ENCODE peak calls at places on chromosomes 16 and 17, in ten cellular contexts. B, A, L, U, H, Z, V, D, Q and F are unnamed samples.

GRCh38 chr16:81745704-81746558 is 33.2 kb upstream of the PLCG2 start:
- DNase-seq in B (peak), A (peak), L (peak), U (no peak), H (peak), Z (peak), V (peak), D (peak), Q (peak), F (peak)

GRCh38 chr17:81403671-81404534 is 8.6 kb downstream of the BAHCC1 start:
- DNase-seq in B (no peak), A (no peak), L (no peak), U (no peak), H (no peak), Z (no peak), V (no peak), D (no peak), Q (no peak), F (no peak)

GRCh38 chr17:47287639-47288038 is 34.0 kb downstream of the ITGB3 start:
- DNase-seq in B (no peak), A (no peak), L (no peak), U (no peak), H (no peak), Z (no peak), V (no peak), D (peak), Q (no peak), F (peak)

GRCh38 chr17:36610472-36610871 is 9.1 kb downstream of the MRM1 start:
- DNase-seq in B (no peak), A (no peak), L (no peak), U (no peak), H (peak), Z (no peak), V (no peak), D (no peak), Q (no peak), F (no peak)

GRCh38 chr17:65538679-65539529 is 22.5 kb downstream of the AXIN2 start:
- DNase-seq in B (no peak), A (no peak), L (no peak), U (no peak), H (no peak), Z (no peak), V (peak), D (no peak), Q (peak), F (no peak)

GRCh38 chr16:75351183-75351582 is 82.1 kb downstream of the CFDP1 start:
- DNase-seq in B (no peak), A (no peak), L (no peak), U (no peak), H (peak), Z (no peak), V (no peak), D (no peak), Q (no peak), F (no peak)

GRCh38 chr17:15265131-15265530 is at the start of gene PMP22:
- DNase-seq in B (no peak), A (peak), L (no peak), U (no peak), H (no peak), Z (peak), V (peak), D (no peak), Q (no peak), F (no peak)

GRCh38 chr17:50057521-50057991 is 1.6 kb downstream of the ITGA3 start:
- DNase-seq in B (no peak), A (no peak), L (no peak), U (no peak), H (no peak), Z (no peak), V (no peak), D (no peak), Q (no peak), F (no peak)

GRCh38 chr17:17021194-17021863 is 20.9 kb upstream of the MPRIP start:
- DNase-seq in B (peak), A (no peak), L (peak), U (no peak), H (no peak), Z (no peak), V (peak), D (no peak), Q (peak), F (no peak)

GRCh38 chr17:29181226-29181625 is 1.0 kb upstream of the MYO18A start:
- DNase-seq in B (no peak), A (no peak), L (no peak), U (no peak), H (no peak), Z (no peak), V (no peak), D (no peak), Q (no peak), F (no peak)

GRCh38 chr17:76326306-76326705 is 18.2 kb upstream of the QRICH2 start:
- DNase-seq in B (no peak), A (no peak), L (no peak), U (no peak), H (no peak), Z (no peak), V (no peak), D (no peak), Q (no peak), F (no peak)

GRCh38 chr16:53866520-53866919 is 162.6 kb downstream of the FTO start:
- DNase-seq in B (no peak), A (no peak), L (no peak), U (no peak), H (no peak), Z (no peak), V (no peak), D (no peak), Q (no peak), F (no peak)

GRCh38 chr16:74743668-74744299 is 30.8 kb downstream of the FA2H start:
- DNase-seq in B (no peak), A (peak), L (peak), U (no peak), H (peak), Z (no peak), V (no peak), D (no peak), Q (peak), F (no peak)

GRCh38 chr16:53131363-53132071 is 76.7 kb downstream of the CHD9 start:
- DNase-seq in B (peak), A (peak), L (peak), U (no peak), H (peak), Z (peak), V (peak), D (no peak), Q (peak), F (peak)

GRCh38 chr17:37710344-37710886 is 34.4 kb downstream of the HNF1B start:
- DNase-seq in B (no peak), A (no peak), L (peak), U (no peak), H (peak), Z (no peak), V (peak), D (no peak), Q (peak), F (peak)

GRCh38 chr17:29116652-29117439 is 63.4 kb downstream of the MYO18A start:
- DNase-seq in B (peak), A (peak), L (peak), U (no peak), H (peak), Z (peak), V (peak), D (peak), Q (peak), F (peak)

GRCh38 chr16:57740423-57741071 is 5.0 kb downstream of the KATNB1 start:
- DNase-seq in B (no peak), A (no peak), L (no peak), U (no peak), H (no peak), Z (no peak), V (no peak), D (no peak), Q (peak), F (no peak)

GRCh38 chr17:13393841-13394710 is 207.7 kb downstream of the HS3ST3A1 start:
- DNase-seq in B (no peak), A (no peak), L (no peak), U (no peak), H (peak), Z (no peak), V (no peak), D (no peak), Q (no peak), F (no peak)

GRCh38 chr17:3602499-3602898 is 6.7 kb downstream of the TRPV1 start:
- DNase-seq in B (no peak), A (no peak), L (no peak), U (no peak), H (peak), Z (no peak), V (peak), D (peak), Q (peak), F (peak)

GRCh38 chr16:78154729-78155461 is 55.4 kb downstream of the WWOX start:
- DNase-seq in B (no peak), A (no peak), L (no peak), U (no peak), H (no peak), Z (no peak), V (no peak), D (no peak), Q (no peak), F (no peak)

GRCh38 chr17:80882323-80882722 is 109.3 kb upstream of the CHMP6 start:
- DNase-seq in B (peak), A (no peak), L (no peak), U (no peak), H (no peak), Z (peak), V (no peak), D (no peak), Q (no peak), F (no peak)

GRCh38 chr17:7883781-7884386 is 4.7 kb upstream of the CHD3 start:
- DNase-seq in B (no peak), A (no peak), L (no peak), U (no peak), H (peak), Z (no peak), V (no peak), D (no peak), Q (no peak), F (peak)

GRCh38 chr16:64589836-64590235 is 532.0 kb downstream of the CDH11 start:
- DNase-seq in B (no peak), A (no peak), L (no peak), U (no peak), H (peak), Z (no peak), V (no peak), D (no peak), Q (no peak), F (no peak)

GRCh38 chr16:56637814-56638750 is at the start of gene MT1A:
- DNase-seq in B (peak), A (peak), L (peak), U (no peak), H (peak), Z (peak), V (peak), D (no peak), Q (peak), F (no peak)

GRCh38 chr16:22235839-22236745 is 30.0 kb downstream of the EEF2K start:
- DNase-seq in B (no peak), A (peak), L (no peak), U (no peak), H (no peak), Z (no peak), V (no peak), D (no peak), Q (no peak), F (no peak)

GRCh38 chr17:78717431-78717980 is 64.6 kb downstream of the CYTH1 start:
- DNase-seq in B (no peak), A (no peak), L (no peak), U (no peak), H (peak), Z (peak), V (no peak), D (no peak), Q (peak), F (peak)

GRCh38 chr17:49494937-49495841 is at the start of gene NGFR:
- DNase-seq in B (peak), A (no peak), L (no peak), U (no peak), H (peak), Z (no peak), V (no peak), D (peak), Q (peak), F (peak)

GRCh38 chr16:85123891-85124635 is 11.8 kb upstream of the CIBAR2 start:
- DNase-seq in B (peak), A (peak), L (peak), U (no peak), H (peak), Z (peak), V (peak), D (no peak), Q (peak), F (no peak)

GRCh38 chr16:87369796-87370719 is 13.5 kb downstream of the FBXO31 start:
- DNase-seq in B (peak), A (no peak), L (no peak), U (no peak), H (no peak), Z (no peak), V (no peak), D (no peak), Q (peak), F (no peak)

GRCh38 chr16:75074920-75075687 is 41.5 kb downstream of the LDHD start:
- DNase-seq in B (peak), A (peak), L (peak), U (no peak), H (no peak), Z (no peak), V (no peak), D (peak), Q (no peak), F (peak)

GRCh38 chr17:1713878-1714487 is 3.8 kb upstream of the TLCD2 start:
- DNase-seq in B (no peak), A (no peak), L (no peak), U (no peak), H (peak), Z (no peak), V (peak), D (no peak), Q (peak), F (no peak)

GRCh38 chr17:16286947-16287562 is 66.2 kb downstream of the CENPV start:
- DNase-seq in B (peak), A (no peak), L (no peak), U (no peak), H (no peak), Z (peak), V (no peak), D (no peak), Q (peak), F (peak)

GRCh38 chr16:70474320-70475053 is 20.1 kb downstream of the FCSK start:
- DNase-seq in B (peak), A (no peak), L (no peak), U (no peak), H (no peak), Z (no peak), V (no peak), D (no peak), Q (peak), F (no peak)

DNA sequence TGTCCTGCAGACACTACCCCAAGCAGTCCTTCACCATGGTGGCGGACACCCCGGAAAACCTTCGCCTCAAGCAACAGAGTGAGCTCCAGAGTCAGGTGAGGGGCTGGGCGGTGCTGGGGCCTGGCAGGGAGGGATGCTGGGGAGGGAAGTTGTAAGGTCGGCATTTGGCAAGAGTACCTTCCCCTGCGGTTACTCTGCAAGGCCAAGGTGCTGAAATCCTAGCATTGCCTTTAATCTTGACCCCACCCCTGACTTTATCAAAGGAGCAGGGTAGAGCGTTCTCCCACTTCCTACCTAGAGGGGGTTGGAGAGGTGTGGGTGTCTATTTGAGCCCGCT is 20.5 kb downstream of the LASP1 start:
- DNase-seq in B (no peak), A (no peak), L (no peak), U (no peak), H (no peak), Z (no peak), V (no peak), D (peak), Q (no peak), F (no peak)
- H3K4me3 ChIP-seq in B (no peak), A (no peak), L (no peak), U (no peak), H (no peak), Z (no peak), V (no peak), D (peak), Q (no peak), F (no peak)

GRCh38 chr17:68954146-68954971 is 833 bp downstream of the ABCA8 start:
- DNase-seq in B (no peak), A (no peak), L (no peak), U (no peak), H (peak), Z (no peak), V (no peak), D (no peak), Q (no peak), F (no peak)

GRCh38 chr17:68955181-68955841 is at the start of gene ABCA8:
- DNase-seq in B (no peak), A (no peak), L (no peak), U (peak), H (peak), Z (no peak), V (no peak), D (no peak), Q (no peak), F (no peak)

GRCh38 chr17:68950725-68951124 is 4.5 kb downstream of the ABCA8 start:
- DNase-seq in B (no peak), A (no peak), L (no peak), U (no peak), H (no peak), Z (no peak), V (no peak), D (no peak), Q (no peak), F (no peak)

GRCh38 chr17:68957944-68958343 is 2.8 kb upstream of the ABCA8 start:
- DNase-seq in B (no peak), A (no peak), L (no peak), U (no peak), H (no peak), Z (no peak), V (no peak), D (no peak), Q (no peak), F (no peak)

DNA sequence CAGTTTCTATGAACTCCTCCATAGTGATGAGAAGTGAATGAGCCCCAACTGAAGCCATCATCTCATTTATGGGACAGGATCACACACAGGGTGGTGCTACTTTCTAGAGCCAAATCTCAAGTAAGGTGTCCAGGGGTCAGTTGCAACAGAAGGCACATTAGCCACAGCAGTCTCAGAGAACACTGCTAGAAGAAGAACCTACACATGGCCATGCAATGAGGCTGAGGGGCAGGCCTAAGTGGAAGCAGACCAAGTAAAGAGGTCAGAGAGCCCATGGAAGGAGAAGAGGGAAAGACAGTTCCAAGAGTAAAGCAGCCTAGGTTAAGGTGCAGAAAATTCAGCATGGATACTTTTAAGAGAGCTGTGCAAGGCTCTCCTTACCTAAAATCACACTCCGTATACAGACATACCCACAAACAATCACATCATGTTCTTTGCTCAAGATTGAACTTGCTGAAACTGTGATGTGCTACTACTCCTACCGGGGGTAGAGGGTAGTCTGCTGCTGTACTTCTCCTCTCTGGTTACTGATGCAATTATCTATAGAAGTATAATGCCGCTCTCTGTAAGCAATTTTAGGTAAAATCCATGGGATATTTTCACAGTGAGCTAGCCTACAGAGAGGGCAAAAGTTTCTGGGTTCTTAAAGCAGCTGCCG is 1.7 kb downstream of the ABCA8 start:
- DNase-seq in B (no peak), A (no peak), L (no peak), U (no peak), H (no peak), Z (no peak), V (no peak), D (no peak), Q (no peak), F (no peak)
- H3K4me3 ChIP-seq in B (peak), A (no peak), L (no peak), U (no peak), H (no peak), Z (peak), V (no peak), D (no peak), Q (no peak), F (no peak)

GRCh38 chr17:42114118-42114517 is 1.6 kb upstream of the DHX58 start:
- DNase-seq in B (no peak), A (no peak), L (no peak), U (no peak), H (no peak), Z (no peak), V (no peak), D (no peak), Q (no peak), F (no peak)

GRCh38 chr17:42111901-42112551 is 488 bp downstream of the DHX58 start:
- DNase-seq in B (no peak), A (no peak), L (no peak), U (no peak), H (peak), Z (peak), V (peak), D (no peak), Q (peak), F (peak)

GRCh38 chr17:42111265-42111636 is 1.3 kb downstream of the DHX58 start:
- DNase-seq in B (no peak), A (no peak), L (no peak), U (no peak), H (no peak), Z (no peak), V (no peak), D (no peak), Q (no peak), F (no peak)

GRCh38 chr17:42113293-42114069 is 967 bp upstream of the DHX58 start:
- DNase-seq in B (peak), A (no peak), L (no peak), U (no peak), H (no peak), Z (no peak), V (no peak), D (no peak), Q (no peak), F (no peak)

GRCh38 chr17:42112552-42113176 is at the start of gene DHX58:
- DNase-seq in B (peak), A (peak), L (peak), U (peak), H (peak), Z (peak), V (peak), D (peak), Q (peak), F (peak)
- H3K4me3 ChIP-seq in B (peak), A (peak), L (peak), U (peak), H (peak), Z (peak), V (peak), D (peak), Q (no peak), F (peak)

GRCh38 chr17:5467416-5467815 is 1.4 kb downstream of the DHX33 start:
- DNase-seq in B (no peak), A (no peak), L (no peak), U (no peak), H (no peak), Z (no peak), V (no peak), D (no peak), Q (no peak), F (no peak)
- H3K4me3 ChIP-seq in B (peak), A (no peak), L (no peak), U (peak), H (peak), Z (peak), V (no peak), D (peak), Q (peak), F (peak)